ENCODE peak calls at places on chromosomes 11 and 22, in seven cellular contexts. One of them, this sample, is unnamed. For H3K4me1, the result is how much of the 10 kb centered on the place peaks cover.

GRCh38 chr22:19783531-19784395 is 23.2 kb downstream of the TBX1 start:
- DNase-seq in fibroblast of lung: no peak
- DNase-seq in mammary epithelial cell: no peak
- DNase-seq in GM23248: no peak
- DNase-seq in GM23338: no peak
- DNase-seq in PC-9: no peak
- DNase-seq in hepatocyte: no peak
- DNase-seq in this sample: no peak

GRCh38 chr11:31958086-31958735 is 132.7 kb upstream of the RCN1 start:
- DNase-seq in fibroblast of lung: peak
- DNase-seq in mammary epithelial cell: peak
- DNase-seq in GM23248: peak
- DNase-seq in GM23338: peak
- DNase-seq in PC-9: peak
- DNase-seq in hepatocyte: peak
- DNase-seq in this sample: peak

GRCh38 chr11:11782532-11783110 is 59.2 kb upstream of the USP47 start:
- DNase-seq in fibroblast of lung: no peak
- DNase-seq in mammary epithelial cell: peak
- DNase-seq in GM23248: no peak
- DNase-seq in GM23338: peak
- DNase-seq in PC-9: no peak
- DNase-seq in hepatocyte: no peak
- DNase-seq in this sample: no peak

GRCh38 chr22:19608114-19608494 is 83.9 kb upstream of the CLDN5 start:
- DNase-seq in fibroblast of lung: no peak
- DNase-seq in mammary epithelial cell: no peak
- DNase-seq in GM23248: no peak
- DNase-seq in GM23338: no peak
- DNase-seq in PC-9: no peak
- DNase-seq in hepatocyte: no peak
- DNase-seq in this sample: no peak

GRCh38 chr11:11681536-11681935 is 59.7 kb upstream of the GALNT18 start:
- DNase-seq in fibroblast of lung: no peak
- DNase-seq in mammary epithelial cell: no peak
- DNase-seq in GM23248: no peak
- DNase-seq in GM23338: no peak
- DNase-seq in PC-9: no peak
- DNase-seq in hepatocyte: no peak
- DNase-seq in this sample: no peak

GRCh38 chr11:91067666-91068065 is 844.8 kb upstream of the CHORDC1 start:
- DNase-seq in fibroblast of lung: no peak
- DNase-seq in mammary epithelial cell: no peak
- DNase-seq in GM23248: no peak
- DNase-seq in GM23338: no peak
- DNase-seq in PC-9: no peak
- DNase-seq in hepatocyte: no peak
- DNase-seq in this sample: no peak

GRCh38 chr11:2102132-2102882 is 36.9 kb downstream of the IGF2 start:
- DNase-seq in fibroblast of lung: no peak
- DNase-seq in mammary epithelial cell: no peak
- DNase-seq in GM23248: no peak
- DNase-seq in GM23338: no peak
- DNase-seq in PC-9: no peak
- DNase-seq in hepatocyte: no peak
- DNase-seq in this sample: no peak

GRCh38 chr11:128532571-128533091 is 54.7 kb downstream of the ETS1 start:
- DNase-seq in fibroblast of lung: no peak
- DNase-seq in mammary epithelial cell: no peak
- DNase-seq in GM23248: no peak
- DNase-seq in GM23338: peak
- DNase-seq in PC-9: no peak
- DNase-seq in hepatocyte: no peak
- DNase-seq in this sample: no peak

GRCh38 chr11:76210920-76211851 is 4.9 kb upstream of the WNT11 start:
- DNase-seq in fibroblast of lung: no peak
- DNase-seq in mammary epithelial cell: no peak
- DNase-seq in GM23248: no peak
- DNase-seq in GM23338: peak
- DNase-seq in PC-9: no peak
- DNase-seq in hepatocyte: no peak
- DNase-seq in this sample: no peak

GRCh38 chr11:76208438-76208828 is 2.1 kb upstream of the WNT11 start:
- DNase-seq in fibroblast of lung: no peak
- DNase-seq in mammary epithelial cell: no peak
- DNase-seq in GM23248: no peak
- DNase-seq in GM23338: no peak
- DNase-seq in PC-9: no peak
- DNase-seq in hepatocyte: no peak
- DNase-seq in this sample: no peak

GRCh38 chr11:76208829-76209670 is 2.7 kb upstream of the WNT11 start:
- DNase-seq in fibroblast of lung: peak
- DNase-seq in mammary epithelial cell: peak
- DNase-seq in GM23248: peak
- DNase-seq in GM23338: peak
- DNase-seq in PC-9: peak
- DNase-seq in hepatocyte: peak
- DNase-seq in this sample: no peak

GRCh38 chr11:76209671-76209955 is 3.3 kb upstream of the WNT11 start:
- DNase-seq in fibroblast of lung: no peak
- DNase-seq in mammary epithelial cell: no peak
- DNase-seq in GM23248: peak
- DNase-seq in GM23338: no peak
- DNase-seq in PC-9: no peak
- DNase-seq in hepatocyte: no peak
- DNase-seq in this sample: no peak

DNA sequence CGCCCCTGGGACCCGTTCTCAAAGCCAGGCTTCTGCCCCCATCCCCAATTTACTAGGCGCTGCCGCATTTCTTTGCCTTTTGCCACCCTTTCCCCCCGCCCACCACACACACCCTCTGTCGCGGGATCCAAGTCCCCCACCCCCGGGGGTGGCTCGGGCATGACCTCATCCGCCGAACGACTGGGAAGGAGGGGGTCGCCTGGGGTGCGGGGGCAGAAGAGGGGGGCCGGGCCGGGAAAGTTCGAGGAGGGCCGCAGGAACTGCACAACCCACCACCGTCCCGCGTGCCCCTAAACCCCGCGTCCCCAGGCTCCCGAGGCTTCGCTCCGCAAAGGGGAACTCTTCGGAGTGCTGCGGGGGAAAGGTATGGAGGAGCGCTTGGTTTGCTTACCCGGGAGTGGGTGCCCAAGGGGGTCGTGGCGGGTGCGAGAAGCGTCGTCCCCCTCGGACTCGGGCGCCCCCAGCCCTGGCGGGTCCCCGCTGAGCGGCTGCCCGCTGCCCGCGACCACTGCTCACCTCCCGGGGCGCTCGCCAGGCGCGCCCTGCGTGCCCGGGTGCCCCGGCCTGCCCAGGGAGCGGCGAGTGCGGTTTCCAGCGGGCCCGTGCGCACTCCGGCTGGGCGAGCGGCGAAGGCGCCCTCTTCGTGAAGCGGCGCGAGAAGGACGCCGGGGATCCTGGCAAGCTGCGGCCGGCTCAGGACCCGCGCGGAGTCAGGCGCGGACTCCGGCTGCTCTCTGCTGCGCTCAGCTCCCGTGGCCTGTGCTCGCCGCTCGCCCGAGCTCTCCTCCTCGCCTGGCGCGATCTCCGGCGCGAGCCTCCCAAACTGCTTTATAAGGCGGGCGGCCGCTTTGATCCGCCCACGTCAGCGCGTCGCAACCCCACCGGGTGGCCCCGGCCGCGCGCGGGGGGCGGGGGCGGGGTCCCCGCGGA is 3.9 kb upstream of the WNT11 start:
- DNase-seq in fibroblast of lung: peak
- DNase-seq in mammary epithelial cell: peak
- DNase-seq in GM23248: peak
- DNase-seq in GM23338: peak
- DNase-seq in PC-9: peak
- DNase-seq in hepatocyte: peak
- DNase-seq in this sample: peak
- H2AFZ ChIP-seq in fibroblast of lung: no peak
- H2AFZ ChIP-seq in mammary epithelial cell: peak
- H2AFZ ChIP-seq in GM23248: no peak
- H2AFZ ChIP-seq in GM23338: peak
- H2AFZ ChIP-seq in PC-9: no peak
- H2AFZ ChIP-seq in hepatocyte: peak
- H2AFZ ChIP-seq in this sample: peak

DNA sequence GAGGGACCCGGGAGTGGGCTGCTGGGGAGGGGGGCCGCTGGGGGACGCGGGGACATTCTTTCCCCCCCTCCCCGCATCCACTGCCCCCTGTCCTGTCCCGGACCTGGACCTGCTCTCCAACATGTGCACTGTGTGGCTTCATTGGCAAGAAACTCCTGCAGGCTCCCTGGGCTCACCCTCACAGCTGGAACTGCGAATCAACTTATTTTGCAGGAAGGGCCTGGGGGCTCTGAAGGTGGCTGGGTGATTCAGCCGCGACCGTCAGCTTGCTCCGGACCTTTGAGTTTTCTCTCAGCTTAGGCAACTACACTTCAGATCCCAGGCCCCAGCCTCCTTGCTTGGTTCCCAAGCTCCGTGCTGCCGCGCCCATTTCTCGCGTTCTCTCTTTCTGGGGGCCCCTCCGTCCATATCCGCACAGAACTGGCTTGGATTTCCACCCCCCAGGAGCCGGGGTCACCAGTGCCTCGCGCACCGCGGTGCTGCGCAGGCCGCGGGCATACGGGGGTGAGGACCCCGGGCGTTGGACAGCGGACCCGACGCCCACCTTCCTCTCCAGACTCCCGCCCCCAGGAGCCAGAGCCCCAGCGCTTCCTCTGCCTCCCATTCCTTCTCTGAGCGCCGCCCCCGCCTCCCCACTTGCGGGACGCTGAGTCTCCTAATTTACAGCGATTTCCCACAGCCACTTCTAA is 475 bp upstream of the AHNAK start:
- DNase-seq in fibroblast of lung: peak
- DNase-seq in mammary epithelial cell: peak
- DNase-seq in GM23248: peak
- DNase-seq in GM23338: peak
- DNase-seq in PC-9: peak
- DNase-seq in hepatocyte: peak
- DNase-seq in this sample: no peak
- TF ChIP-seq EZH2 in fibroblast of lung: no peak
- TF ChIP-seq EZH2 in mammary epithelial cell: no peak
- TF ChIP-seq EZH2 in GM23248: no peak
- TF ChIP-seq EZH2 in GM23338: peak
- TF ChIP-seq EZH2 in PC-9: no peak
- TF ChIP-seq EZH2 in hepatocyte: no peak
- TF ChIP-seq EZH2 in this sample: no peak

GRCh38 chr22:31944700-31945477 is 554 bp downstream of the YWHAH start:
- DNase-seq in fibroblast of lung: peak
- DNase-seq in mammary epithelial cell: no peak
- DNase-seq in GM23248: peak
- DNase-seq in GM23338: peak
- DNase-seq in PC-9: no peak
- DNase-seq in hepatocyte: peak
- DNase-seq in this sample: no peak

GRCh38 chr22:31945478-31945815 is 1.1 kb downstream of the YWHAH start:
- DNase-seq in fibroblast of lung: no peak
- DNase-seq in mammary epithelial cell: no peak
- DNase-seq in GM23248: no peak
- DNase-seq in GM23338: no peak
- DNase-seq in PC-9: no peak
- DNase-seq in hepatocyte: no peak
- DNase-seq in this sample: no peak

GRCh38 chr22:31945971-31946680 is 1.8 kb downstream of the YWHAH start:
- DNase-seq in fibroblast of lung: no peak
- DNase-seq in mammary epithelial cell: no peak
- DNase-seq in GM23248: peak
- DNase-seq in GM23338: no peak
- DNase-seq in PC-9: no peak
- DNase-seq in hepatocyte: peak
- DNase-seq in this sample: no peak

GRCh38 chr22:31948002-31948401 is 3.7 kb downstream of the YWHAH start:
- DNase-seq in fibroblast of lung: no peak
- DNase-seq in mammary epithelial cell: no peak
- DNase-seq in GM23248: no peak
- DNase-seq in GM23338: no peak
- DNase-seq in PC-9: no peak
- DNase-seq in hepatocyte: no peak
- DNase-seq in this sample: no peak

DNA sequence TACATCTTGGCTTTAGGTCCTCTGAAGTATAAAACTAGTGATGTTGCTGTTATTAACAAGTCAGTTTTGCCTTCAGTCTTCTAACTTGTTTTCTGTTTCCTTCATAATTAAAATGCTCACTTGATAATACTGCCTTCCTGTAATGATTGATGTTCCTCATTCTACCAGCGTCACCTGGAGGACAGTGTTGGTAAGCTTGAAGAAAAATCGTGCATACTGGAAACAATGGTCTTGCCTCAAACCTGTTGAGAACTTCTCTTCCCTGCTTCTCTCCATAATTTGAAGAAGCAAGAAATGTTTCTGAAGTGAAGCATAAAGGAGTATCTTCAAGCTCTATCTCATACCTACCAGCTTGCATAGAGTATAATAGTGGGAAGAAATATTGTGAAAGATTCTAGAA is 3.0 kb downstream of the YWHAH start:
- DNase-seq in fibroblast of lung: no peak
- DNase-seq in mammary epithelial cell: peak
- DNase-seq in GM23248: no peak
- DNase-seq in GM23338: no peak
- DNase-seq in PC-9: no peak
- DNase-seq in hepatocyte: no peak
- DNase-seq in this sample: no peak
- H3K4me1 ChIP-seq in fibroblast of lung: under half
- H3K4me1 ChIP-seq in mammary epithelial cell: under half
- H3K4me1 ChIP-seq in GM23248: under half
- H3K4me1 ChIP-seq in GM23338: under half
- H3K4me1 ChIP-seq in PC-9: under half
- H3K4me1 ChIP-seq in hepatocyte: under half
- H3K4me1 ChIP-seq in this sample: under half

DNA sequence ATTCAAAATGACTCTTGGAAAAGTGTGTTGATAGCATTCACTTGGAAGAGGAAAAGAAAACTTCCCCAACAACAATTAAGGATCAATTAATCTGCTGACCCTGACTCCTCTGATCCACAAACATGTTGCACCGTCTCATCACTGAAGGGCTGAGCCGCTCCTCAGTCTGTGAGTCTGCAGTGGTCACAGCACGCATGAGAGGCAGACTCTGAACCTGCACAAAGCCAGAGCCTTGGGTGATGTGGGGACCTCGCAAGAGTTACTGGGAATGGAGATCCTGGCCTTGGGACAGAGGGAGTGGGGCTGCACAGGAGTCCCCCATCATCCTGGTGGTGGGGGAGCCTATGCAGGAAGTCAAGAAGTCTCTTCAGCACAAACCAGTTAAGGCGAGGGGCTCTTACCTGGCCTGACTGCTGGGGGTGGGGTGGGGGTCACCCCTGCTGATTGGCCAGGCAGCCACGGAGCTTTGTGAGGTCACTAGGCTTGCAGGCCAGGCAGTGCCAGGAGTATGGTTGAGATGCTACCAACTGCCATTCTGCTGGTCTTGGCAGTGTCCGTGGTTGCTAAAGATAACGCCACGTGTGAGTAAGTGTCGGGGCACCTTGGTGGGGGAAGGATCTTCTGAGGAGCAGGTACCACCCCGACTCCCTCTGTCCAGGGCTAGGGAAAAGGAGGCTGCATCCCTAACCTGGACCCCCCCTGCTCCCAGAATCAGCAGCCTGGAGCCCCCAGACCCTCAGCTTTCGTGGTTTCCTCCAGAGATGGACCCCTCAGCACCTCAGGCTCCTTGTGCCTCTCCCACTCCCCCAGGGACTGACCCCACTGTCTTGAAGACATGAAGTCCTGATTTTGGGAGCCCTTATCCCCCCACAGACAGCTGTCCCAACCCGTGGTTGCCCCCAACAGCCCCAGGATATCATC is at the start of gene ACR:
- DNase-seq in fibroblast of lung: no peak
- DNase-seq in mammary epithelial cell: no peak
- DNase-seq in GM23248: no peak
- DNase-seq in GM23338: no peak
- DNase-seq in PC-9: no peak
- DNase-seq in hepatocyte: no peak
- DNase-seq in this sample: no peak
- H2AFZ ChIP-seq in fibroblast of lung: no peak
- H2AFZ ChIP-seq in mammary epithelial cell: no peak
- H2AFZ ChIP-seq in GM23248: no peak
- H2AFZ ChIP-seq in GM23338: no peak
- H2AFZ ChIP-seq in PC-9: no peak
- H2AFZ ChIP-seq in hepatocyte: no peak
- H2AFZ ChIP-seq in this sample: no peak

This sample was measured in astrocyte.